ENCODE peak calls at places on chromosomes 11 and 22, in eight cellular contexts. R is body of pancreas, G is fibroblast of mammary gland, D is neuronal stem cell, L is psoas muscle, P is choroid plexus epithelial cell, U is Peyer's patch, O is astrocyte of the spinal cord. T is an unnamed sample.

GRCh38 chr22:39525658-39525975 is 5.3 kb downstream of the ATF4 start:
- DNase-seq in R (no peak), G (no peak), D (no peak), L (no peak), P (no peak), U (no peak), O (no peak), T (no peak)

GRCh38 chr11:58429273-58429672 is 1.4 kb upstream of the OR5B2 start:
- DNase-seq in R (no peak), G (no peak), D (no peak), L (no peak), P (no peak), U (no peak), O (no peak), T (no peak)

GRCh38 chr11:100329352-100329751 is 357.7 kb upstream of the ARHGAP42 start:
- DNase-seq in R (no peak), G (no peak), D (no peak), L (no peak), P (peak; percentile 4), U (no peak), O (no peak), T (no peak)

GRCh38 chr11:103637250-103637649 is 399.2 kb upstream of the DDI1 start:
- DNase-seq in R (no peak), G (peak; percentile 88), D (no peak), L (no peak), P (no peak), U (no peak), O (peak; percentile 37), T (no peak)

GRCh38 chr11:7353100-7353499 is 101.4 kb downstream of the SYT9 start:
- DNase-seq in R (peak; percentile 23), G (peak; percentile 24), D (no peak), L (no peak), P (peak; percentile 46), U (no peak), O (no peak), T (peak; percentile 33)

GRCh38 chr11:85845052-85845631 is 10.0 kb upstream of the CCDC83 start:
- DNase-seq in R (no peak), G (peak; percentile 51), D (no peak), L (no peak), P (peak; percentile 6), U (no peak), O (no peak), T (no peak)

GRCh38 chr11:134389464-134390180 is 22.4 kb downstream of the B3GAT1 start:
- DNase-seq in R (no peak), G (no peak), D (no peak), L (no peak), P (no peak), U (no peak), O (no peak), T (no peak)

GRCh38 chr11:65445604-65446445 is 23.2 kb downstream of the NEAT1 start:
- DNase-seq in R (no peak), G (peak; percentile 68), D (no peak), L (peak; percentile 64), P (peak; percentile 81), U (peak; percentile 53), O (peak; percentile 38), T (no peak)

GRCh38 chr11:6622261-6623171 is 3.3 kb upstream of the TPP1 start:
- DNase-seq in R (no peak), G (peak; percentile 22), D (no peak), L (no peak), P (no peak), U (no peak), O (no peak), T (no peak)

GRCh38 chr11:128365044-128365443 is 222.3 kb downstream of the ETS1 start:
- DNase-seq in R (no peak), G (peak; percentile 74), D (peak; percentile 32), L (no peak), P (peak; percentile 83), U (no peak), O (peak; percentile 72), T (peak; percentile 58)

GRCh38 chr11:6129634-6130033 is 22.1 kb downstream of the OR56B4 start:
- DNase-seq in R (no peak), G (no peak), D (no peak), L (no peak), P (no peak), U (no peak), O (no peak), T (no peak)

GRCh38 chr11:133191931-133192330 is 340.4 kb downstream of the OPCML start:
- DNase-seq in R (no peak), G (no peak), D (no peak), L (no peak), P (no peak), U (no peak), O (no peak), T (no peak)

GRCh38 chr11:115316682-115317081 is 187.5 kb downstream of the CADM1 start:
- DNase-seq in R (no peak), G (no peak), D (no peak), L (no peak), P (no peak), U (no peak), O (no peak), T (no peak)
- H3K4me3 ChIP-seq in R (no peak overlapping the region), G (no peak overlapping the region), D (no peak overlapping the region), L (no peak overlapping the region), P (no peak overlapping the region), U (no peak overlapping the region), O (no peak overlapping the region), T (no peak overlapping the region)

GRCh38 chr11:122214567-122214966 is 98.6 kb upstream of the BLID start:
- DNase-seq in R (no peak), G (no peak), D (no peak), L (no peak), P (peak; percentile 55), U (no peak), O (peak; percentile 53), T (no peak)
- H3K4me3 ChIP-seq in R (no peak overlapping the region), G (no peak overlapping the region), D (no peak overlapping the region), L (no peak overlapping the region), P (no peak overlapping the region), U (no peak overlapping the region), O (no peak overlapping the region), T (no peak overlapping the region)

GRCh38 chr11:34359548-34359891 is 1.7 kb upstream of the ABTB2 start:
- DNase-seq in R (peak; percentile 33), G (no peak), D (no peak), L (no peak), P (no peak), U (no peak), O (no peak), T (no peak)
- H3K4me3 ChIP-seq in R (no peak overlapping the region), G (no peak overlapping the region), D (no peak overlapping the region), L (peak overlapping the region; percentile 60), P (peak overlapping the region; percentile 20), U (peak overlapping the region; percentile 62), O (no peak overlapping the region), T (peak overlapping the region; percentile 66)

GRCh38 chr22:50673231-50674126 is 856 bp downstream of the SHANK3 start:
- DNase-seq in R (no peak), G (no peak), D (peak; percentile 56), L (no peak), P (no peak), U (peak; percentile 41), O (no peak), T (no peak)
- H3K4me3 ChIP-seq in R (no peak overlapping the region), G (no peak overlapping the region), D (peak overlapping the region; percentile 84), L (peak overlapping the region; percentile 63), P (no peak overlapping the region), U (peak overlapping the region; percentile 54), O (no peak overlapping the region), T (no peak overlapping the region)

DNA sequence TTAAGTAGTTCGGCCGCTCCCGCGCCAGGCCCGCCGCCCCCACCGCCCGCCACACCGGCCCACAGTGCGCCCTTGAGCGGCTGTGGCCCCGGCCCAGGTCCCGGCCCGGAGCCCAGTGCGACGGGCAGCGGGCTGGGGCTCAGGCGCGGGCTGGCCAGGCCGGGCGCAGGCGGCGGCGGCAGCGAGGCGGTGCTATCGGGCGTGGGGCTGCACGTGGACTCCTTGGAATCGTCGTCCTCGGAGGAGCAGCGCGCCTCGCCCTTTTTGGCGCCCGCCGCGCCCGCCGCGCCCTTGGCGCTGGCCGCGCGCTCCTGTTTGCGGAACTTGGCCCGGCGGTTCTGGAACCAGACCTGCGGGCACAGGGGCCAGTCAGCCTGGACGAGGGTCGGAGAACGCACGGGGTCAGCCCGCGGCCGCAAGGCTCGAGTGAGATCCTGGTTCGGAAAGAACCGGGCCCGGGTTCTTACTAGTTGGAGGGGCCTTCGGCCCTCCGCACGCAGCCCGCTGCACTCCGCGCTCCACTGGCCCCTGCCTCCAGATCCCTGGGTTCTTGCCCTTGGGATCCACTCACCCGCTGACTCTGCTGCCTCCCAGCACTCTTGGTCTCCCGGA is 4.0 kb downstream of the PHOX2A start:
- DNase-seq in R (peak; percentile 63), G (peak; percentile 27), D (no peak), L (peak; percentile 67), P (peak; percentile 30), U (peak; percentile 62), O (no peak), T (no peak)
- H3K4me3 ChIP-seq in R (no peak overlapping the region), G (no peak overlapping the region), D (peak overlapping the region; percentile 62), L (peak overlapping the region; percentile 60), P (peak overlapping the region; percentile 28), U (peak overlapping the region; percentile 59), O (no peak overlapping the region), T (no peak overlapping the region)

DNA sequence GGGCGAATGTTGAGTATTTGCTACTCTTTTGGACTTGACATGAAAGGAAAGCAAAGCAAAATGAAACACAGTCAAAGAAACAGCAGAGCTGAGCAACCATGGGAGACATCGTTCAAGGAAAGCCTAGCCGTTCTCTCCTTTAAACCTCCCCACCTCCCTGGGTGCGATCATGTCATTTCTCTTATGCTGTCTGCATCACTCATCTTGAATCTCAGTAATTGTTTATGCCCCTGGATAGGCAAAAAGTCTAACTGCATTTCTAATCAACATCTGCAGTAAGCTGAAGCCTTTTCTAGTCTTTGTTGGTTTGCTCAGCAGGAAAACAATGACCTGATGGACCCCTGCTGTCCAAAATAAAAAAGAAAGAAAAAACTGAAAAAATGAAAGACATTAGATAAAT is 107.0 kb downstream of the MSANTD4 start:
- DNase-seq in R (no peak), G (no peak), D (peak; percentile 38), L (no peak), P (peak; percentile 34), U (no peak), O (peak; percentile 9), T (no peak)
- H3K4me3 ChIP-seq in R (no peak overlapping the region), G (no peak overlapping the region), D (no peak overlapping the region), L (no peak overlapping the region), P (no peak overlapping the region), U (no peak overlapping the region), O (no peak overlapping the region), T (no peak overlapping the region)

GRCh38 chr22:36455571-36456458 is 25.6 kb downstream of the TXN2 start:
- DNase-seq in R (peak; percentile 65), G (no peak), D (no peak), L (no peak), P (no peak), U (no peak), O (no peak), T (no peak)
- H3K4me3 ChIP-seq in R (no peak overlapping the region), G (no peak overlapping the region), D (peak overlapping the region; percentile 51), L (peak overlapping the region; percentile 69), P (peak overlapping the region; percentile 54), U (peak overlapping the region; percentile 72), O (peak overlapping the region; percentile 2), T (peak overlapping the region; percentile 56)